ENCODE peak calls at places on chromosomes 12 and 14, in five cellular contexts. One of them, this sample, is unnamed.

GRCh38 chr12:75162845-75163244 is 46.8 kb downstream of the KCNC2 start:
- DNase-seq in stomach: no peak
- DNase-seq in suprapubic skin: no peak
- DNase-seq in lower lobe of right lung: no peak
- DNase-seq in effector memory CD4-positive, alpha-beta T cell: no peak
- DNase-seq in this sample: no peak

GRCh38 chr12:12722351-12723146 is 5.4 kb downstream of the CDKN1B start:
- DNase-seq in stomach: no peak
- DNase-seq in suprapubic skin: no peak
- DNase-seq in lower lobe of right lung: no peak
- DNase-seq in effector memory CD4-positive, alpha-beta T cell: no peak
- DNase-seq in this sample: no peak

GRCh38 chr12:10341892-10342509 is 34.3 kb downstream of the KLRD1 start:
- DNase-seq in stomach: no peak
- DNase-seq in suprapubic skin: no peak
- DNase-seq in lower lobe of right lung: no peak
- DNase-seq in effector memory CD4-positive, alpha-beta T cell: no peak
- DNase-seq in this sample: no peak

GRCh38 chr12:80580254-80580653 is 127.2 kb upstream of the MYF6 start:
- DNase-seq in stomach: no peak
- DNase-seq in suprapubic skin: no peak
- DNase-seq in lower lobe of right lung: no peak
- DNase-seq in effector memory CD4-positive, alpha-beta T cell: no peak
- DNase-seq in this sample: no peak

GRCh38 chr14:81436296-81437138 is 36.4 kb upstream of the STON2 start:
- DNase-seq in stomach: peak
- DNase-seq in suprapubic skin: peak
- DNase-seq in lower lobe of right lung: peak
- DNase-seq in effector memory CD4-positive, alpha-beta T cell: no peak
- DNase-seq in this sample: peak

GRCh38 chr14:101101456-101102056 is 198.0 kb upstream of the RTL1 start:
- DNase-seq in stomach: no peak
- DNase-seq in suprapubic skin: peak
- DNase-seq in lower lobe of right lung: no peak
- DNase-seq in effector memory CD4-positive, alpha-beta T cell: no peak
- DNase-seq in this sample: peak

GRCh38 chr12:53066594-53066978 is 12.6 kb downstream of the SPRYD3 start:
- DNase-seq in stomach: peak
- DNase-seq in suprapubic skin: peak
- DNase-seq in lower lobe of right lung: no peak
- DNase-seq in effector memory CD4-positive, alpha-beta T cell: no peak
- DNase-seq in this sample: no peak

GRCh38 chr12:45914090-45914489 is 76.3 kb downstream of the SCAF11 start:
- DNase-seq in stomach: no peak
- DNase-seq in suprapubic skin: no peak
- DNase-seq in lower lobe of right lung: no peak
- DNase-seq in effector memory CD4-positive, alpha-beta T cell: no peak
- DNase-seq in this sample: no peak

GRCh38 chr14:95294834-95295599 is 24.7 kb downstream of the CLMN start:
- DNase-seq in stomach: peak
- DNase-seq in suprapubic skin: no peak
- DNase-seq in lower lobe of right lung: no peak
- DNase-seq in effector memory CD4-positive, alpha-beta T cell: no peak
- DNase-seq in this sample: peak

GRCh38 chr14:92581206-92581605 is 67.6 kb downstream of the RIN3 start:
- DNase-seq in stomach: no peak
- DNase-seq in suprapubic skin: no peak
- DNase-seq in lower lobe of right lung: no peak
- DNase-seq in effector memory CD4-positive, alpha-beta T cell: no peak
- DNase-seq in this sample: no peak

GRCh38 chr14:50855558-50855957 is 16.3 kb upstream of the ABHD12B start:
- DNase-seq in stomach: no peak
- DNase-seq in suprapubic skin: no peak
- DNase-seq in lower lobe of right lung: no peak
- DNase-seq in effector memory CD4-positive, alpha-beta T cell: no peak
- DNase-seq in this sample: no peak

GRCh38 chr12:115767921-115768320 is 509.6 kb downstream of the MED13L start:
- DNase-seq in stomach: no peak
- DNase-seq in suprapubic skin: no peak
- DNase-seq in lower lobe of right lung: no peak
- DNase-seq in effector memory CD4-positive, alpha-beta T cell: no peak
- DNase-seq in this sample: no peak

GRCh38 chr12:41205070-41205715 is 17.1 kb downstream of the PDZRN4 start:
- DNase-seq in stomach: no peak
- DNase-seq in suprapubic skin: no peak
- DNase-seq in lower lobe of right lung: no peak
- DNase-seq in effector memory CD4-positive, alpha-beta T cell: no peak
- DNase-seq in this sample: no peak

GRCh38 chr12:6180300-6181051 is 19.7 kb upstream of the CD9 start:
- DNase-seq in stomach: peak
- DNase-seq in suprapubic skin: no peak
- DNase-seq in lower lobe of right lung: peak
- DNase-seq in effector memory CD4-positive, alpha-beta T cell: no peak
- DNase-seq in this sample: peak

GRCh38 chr12:109018276-109018675 is 2.6 kb downstream of the SVOP start:
- DNase-seq in stomach: no peak
- DNase-seq in suprapubic skin: no peak
- DNase-seq in lower lobe of right lung: no peak
- DNase-seq in effector memory CD4-positive, alpha-beta T cell: no peak
- DNase-seq in this sample: no peak

GRCh38 chr14:23174266-23174665 is 9.2 kb downstream of the SLC7A8 start:
- DNase-seq in stomach: no peak
- DNase-seq in suprapubic skin: no peak
- DNase-seq in lower lobe of right lung: no peak
- DNase-seq in effector memory CD4-positive, alpha-beta T cell: no peak
- DNase-seq in this sample: no peak

GRCh38 chr14:65184032-65184764 is 81.9 kb upstream of the MAX start:
- DNase-seq in stomach: no peak
- DNase-seq in suprapubic skin: no peak
- DNase-seq in lower lobe of right lung: no peak
- DNase-seq in effector memory CD4-positive, alpha-beta T cell: no peak
- DNase-seq in this sample: no peak

GRCh38 chr12:16604853-16605252 is 1.1 kb downstream of the LMO3 start:
- DNase-seq in stomach: no peak
- DNase-seq in suprapubic skin: no peak
- DNase-seq in lower lobe of right lung: peak
- DNase-seq in effector memory CD4-positive, alpha-beta T cell: no peak
- DNase-seq in this sample: no peak

GRCh38 chr12:114732426-114733030 is 48.6 kb upstream of the TBX3 start:
- DNase-seq in stomach: no peak
- DNase-seq in suprapubic skin: no peak
- DNase-seq in lower lobe of right lung: no peak
- DNase-seq in effector memory CD4-positive, alpha-beta T cell: no peak
- DNase-seq in this sample: no peak

GRCh38 chr12:20508962-20509361 is 140.6 kb downstream of the PDE3A start:
- DNase-seq in stomach: no peak
- DNase-seq in suprapubic skin: no peak
- DNase-seq in lower lobe of right lung: no peak
- DNase-seq in effector memory CD4-positive, alpha-beta T cell: no peak
- DNase-seq in this sample: no peak

GRCh38 chr12:29547844-29548243 is 50.4 kb upstream of the OVCH1 start:
- DNase-seq in stomach: no peak
- DNase-seq in suprapubic skin: no peak
- DNase-seq in lower lobe of right lung: no peak
- DNase-seq in effector memory CD4-positive, alpha-beta T cell: no peak
- DNase-seq in this sample: no peak

DNA sequence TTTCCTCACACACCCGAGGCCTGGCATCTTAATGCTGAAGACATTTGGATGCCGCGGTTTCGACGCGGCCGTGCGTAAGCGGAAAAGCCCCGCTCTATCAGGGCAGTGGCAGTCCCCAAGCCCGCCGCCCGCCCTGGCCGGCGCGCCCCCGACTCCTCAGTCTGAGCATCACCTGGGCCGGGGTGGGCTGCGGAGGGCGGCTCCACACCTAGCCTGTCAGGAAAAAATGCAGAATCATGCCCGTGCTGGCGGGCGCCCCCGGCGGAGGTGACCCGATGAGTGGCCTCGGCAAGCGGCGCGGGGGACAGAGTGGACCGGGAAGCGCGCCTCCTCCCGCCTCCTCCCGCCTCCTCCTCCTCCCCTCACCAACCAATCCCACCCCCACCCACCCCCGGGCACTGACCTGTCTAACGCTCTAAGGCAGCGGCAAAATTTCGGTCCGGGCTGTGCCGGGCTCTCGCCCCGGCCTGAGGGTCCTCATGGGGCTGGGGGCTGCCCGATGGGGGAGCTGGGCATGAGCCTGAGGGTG is 568 bp downstream of the B4GALNT1 start:
- DNase-seq in stomach: no peak
- DNase-seq in suprapubic skin: peak
- DNase-seq in lower lobe of right lung: no peak
- DNase-seq in effector memory CD4-positive, alpha-beta T cell: no peak
- DNase-seq in this sample: no peak
- H3K27ac ChIP-seq in stomach: peak
- H3K27ac ChIP-seq in suprapubic skin: no peak
- H3K27ac ChIP-seq in lower lobe of right lung: no peak
- H3K27ac ChIP-seq in effector memory CD4-positive, alpha-beta T cell: no peak
- H3K27ac ChIP-seq in this sample: no peak

GRCh38 chr12:119730381-119730780 is 62.4 kb downstream of the PRKAB1 start:
- DNase-seq in stomach: no peak
- DNase-seq in suprapubic skin: no peak
- DNase-seq in lower lobe of right lung: no peak
- DNase-seq in effector memory CD4-positive, alpha-beta T cell: no peak
- DNase-seq in this sample: no peak

GRCh38 chr12:119725523-119725922 is 57.6 kb downstream of the PRKAB1 start:
- DNase-seq in stomach: no peak
- DNase-seq in suprapubic skin: no peak
- DNase-seq in lower lobe of right lung: no peak
- DNase-seq in effector memory CD4-positive, alpha-beta T cell: no peak
- DNase-seq in this sample: no peak

GRCh38 chr12:119729871-119730270 is 61.9 kb downstream of the PRKAB1 start:
- DNase-seq in stomach: no peak
- DNase-seq in suprapubic skin: no peak
- DNase-seq in lower lobe of right lung: no peak
- DNase-seq in effector memory CD4-positive, alpha-beta T cell: no peak
- DNase-seq in this sample: no peak

GRCh38 chr12:119728437-119728730 is 60.5 kb downstream of the PRKAB1 start:
- DNase-seq in stomach: no peak
- DNase-seq in suprapubic skin: no peak
- DNase-seq in lower lobe of right lung: no peak
- DNase-seq in effector memory CD4-positive, alpha-beta T cell: no peak
- DNase-seq in this sample: no peak

DNA sequence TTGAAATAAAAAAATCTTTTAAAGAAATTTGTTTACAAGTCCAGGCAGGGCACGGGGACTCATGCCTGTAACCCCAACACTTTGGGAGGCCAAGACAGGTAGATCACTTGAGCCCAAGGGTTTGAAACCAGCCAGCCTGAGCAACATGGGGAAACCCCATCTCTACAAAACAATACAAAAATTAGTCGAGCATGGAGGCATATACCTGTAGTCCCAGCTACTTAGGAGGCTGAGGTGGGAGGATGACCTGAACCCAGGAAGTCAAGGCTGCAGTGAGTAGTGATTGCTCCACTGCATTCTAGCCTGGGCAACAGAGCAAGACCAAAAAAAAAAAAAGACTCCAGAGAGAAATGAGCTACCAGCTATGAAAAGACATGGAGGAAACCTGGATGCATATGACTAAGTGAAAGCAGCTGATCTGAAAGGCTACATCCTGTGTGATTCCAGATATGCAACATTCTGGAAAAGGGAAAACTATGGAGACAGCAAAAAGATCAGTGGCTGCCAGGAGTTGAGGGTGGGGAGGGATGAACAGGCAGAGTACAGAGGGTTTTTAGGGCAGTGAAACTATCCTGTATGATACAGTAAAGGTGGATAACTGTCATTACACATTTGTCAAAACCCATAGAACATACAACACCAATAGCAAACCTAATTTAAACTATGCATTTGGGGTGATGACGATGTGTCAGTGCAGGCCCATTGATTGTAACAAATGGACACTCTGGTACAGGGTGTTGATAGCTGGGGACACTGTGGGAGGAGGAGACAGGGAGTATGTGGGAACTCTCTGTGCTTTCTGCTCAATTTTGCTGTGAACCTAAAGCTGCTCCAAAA is 59.9 kb downstream of the PRKAB1 start:
- DNase-seq in stomach: no peak
- DNase-seq in suprapubic skin: no peak
- DNase-seq in lower lobe of right lung: no peak
- DNase-seq in effector memory CD4-positive, alpha-beta T cell: no peak
- DNase-seq in this sample: no peak
- H3K27ac ChIP-seq in stomach: peak
- H3K27ac ChIP-seq in suprapubic skin: no peak
- H3K27ac ChIP-seq in lower lobe of right lung: no peak
- H3K27ac ChIP-seq in effector memory CD4-positive, alpha-beta T cell: no peak
- H3K27ac ChIP-seq in this sample: no peak

GRCh38 chr12:4270670-4271432 is 2.7 kb upstream of the CCND2 start:
- DNase-seq in stomach: no peak
- DNase-seq in suprapubic skin: peak
- DNase-seq in lower lobe of right lung: peak
- DNase-seq in effector memory CD4-positive, alpha-beta T cell: peak
- DNase-seq in this sample: peak

GRCh38 chr12:4271433-4272013 is 2.0 kb upstream of the CCND2 start:
- DNase-seq in stomach: no peak
- DNase-seq in suprapubic skin: peak
- DNase-seq in lower lobe of right lung: no peak
- DNase-seq in effector memory CD4-positive, alpha-beta T cell: no peak
- DNase-seq in this sample: no peak

GRCh38 chr12:4272976-4273650 is 449 bp upstream of the CCND2 start:
- DNase-seq in stomach: no peak
- DNase-seq in suprapubic skin: peak
- DNase-seq in lower lobe of right lung: no peak
- DNase-seq in effector memory CD4-positive, alpha-beta T cell: no peak
- DNase-seq in this sample: no peak

GRCh38 chr12:4273651-4274395 is at the start of gene CCND2:
- DNase-seq in stomach: peak
- DNase-seq in suprapubic skin: peak
- DNase-seq in lower lobe of right lung: peak
- DNase-seq in effector memory CD4-positive, alpha-beta T cell: peak
- DNase-seq in this sample: peak

GRCh38 chr12:4272014-4272975 is 1.3 kb upstream of the CCND2 start:
- DNase-seq in stomach: peak
- DNase-seq in suprapubic skin: peak
- DNase-seq in lower lobe of right lung: peak
- DNase-seq in effector memory CD4-positive, alpha-beta T cell: peak
- DNase-seq in this sample: peak
- H3K27ac ChIP-seq in stomach: peak
- H3K27ac ChIP-seq in suprapubic skin: peak
- H3K27ac ChIP-seq in lower lobe of right lung: peak
- H3K27ac ChIP-seq in effector memory CD4-positive, alpha-beta T cell: peak
- H3K27ac ChIP-seq in this sample: peak

DNA sequence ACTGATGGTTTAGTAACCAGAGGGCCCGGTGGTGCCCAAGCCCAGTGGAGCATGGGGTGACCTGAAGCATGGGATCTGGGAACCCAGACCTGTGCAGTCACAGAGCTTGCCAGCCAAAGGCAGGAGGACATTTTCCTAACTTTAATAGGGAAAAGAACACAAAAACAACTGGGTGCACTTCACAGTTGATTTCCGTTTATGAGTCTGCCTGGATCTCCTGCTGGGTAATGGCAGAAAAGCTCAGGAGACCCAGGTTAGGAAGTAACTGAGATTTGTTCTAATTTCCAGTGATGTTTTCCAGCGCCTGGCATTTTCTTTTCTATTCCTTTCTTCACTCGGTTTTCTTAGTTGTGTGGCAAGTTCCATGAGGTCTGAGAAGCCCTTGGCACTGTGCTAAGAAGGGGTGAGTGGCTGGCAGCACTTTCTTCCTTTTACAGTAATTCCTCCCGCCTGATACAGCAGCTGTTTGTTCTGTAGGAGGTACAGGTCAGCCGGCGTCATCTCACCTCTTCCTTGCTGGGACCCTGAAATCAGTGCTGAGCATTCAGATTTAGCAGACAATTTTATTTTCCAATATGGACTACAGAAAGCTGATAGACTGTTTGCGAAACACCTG is 5.1 kb downstream of the CACNA1C start:
- DNase-seq in stomach: no peak
- DNase-seq in suprapubic skin: no peak
- DNase-seq in lower lobe of right lung: no peak
- DNase-seq in effector memory CD4-positive, alpha-beta T cell: no peak
- DNase-seq in this sample: no peak
- H3K27ac ChIP-seq in stomach: peak
- H3K27ac ChIP-seq in suprapubic skin: no peak
- H3K27ac ChIP-seq in lower lobe of right lung: no peak
- H3K27ac ChIP-seq in effector memory CD4-positive, alpha-beta T cell: no peak
- H3K27ac ChIP-seq in this sample: no peak

This sample was measured in colonic mucosa.